ENCODE peak calls at places on chromosome 19, in nine cellular contexts. Y, B, M, W, P, O, Z, Q and F are unnamed samples.
A peak's percentile ranks its signal among the peaks of the same experiment; 100 is the strongest.

GRCh38 chr19:49133621-49134454 is 14.5 kb downstream of the PPFIA3 start:
- DNase-seq in Y (peak; percentile 35), B (peak; percentile 33), M (peak; percentile 40), W (no peak), P (no peak), O (no peak), Z (no peak), Q (peak; percentile 74), F (no peak)

GRCh38 chr19:14091885-14092462 is 1.4 kb upstream of the SAMD1 start:
- DNase-seq in Y (no peak), B (peak; percentile 34), M (no peak), W (no peak), P (no peak), O (no peak), Z (no peak), Q (no peak), F (no peak)

GRCh38 chr19:1269065-1269477 is at the start of gene CIRBP:
- DNase-seq in Y (peak; percentile 99), B (peak; percentile 100), M (peak; percentile 99), W (peak; percentile 96), P (peak; percentile 93), O (peak; percentile 97), Z (peak; percentile 99), Q (peak; percentile 98), F (peak; percentile 95)

GRCh38 chr19:16073988-16074387 is 2.3 kb upstream of the TPM4 start:
- DNase-seq in Y (no peak), B (no peak), M (no peak), W (no peak), P (no peak), O (no peak), Z (no peak), Q (no peak), F (no peak)

GRCh38 chr19:10461047-10461949 is 41.0 kb downstream of the PDE4A start:
- DNase-seq in Y (peak; percentile 93), B (peak; percentile 87), M (peak; percentile 84), W (peak; percentile 55), P (peak; percentile 72), O (peak; percentile 97), Z (peak; percentile 91), Q (peak; percentile 66), F (peak; percentile 83)

GRCh38 chr19:13795595-13796300 is 505 bp downstream of the ZSWIM4 start:
- DNase-seq in Y (no peak), B (peak; percentile 51), M (peak; percentile 15), W (no peak), P (no peak), O (peak; percentile 31), Z (no peak), Q (peak; percentile 39), F (peak; percentile 41)

GRCh38 chr19:9934132-9934950 is 2.0 kb downstream of the OLFM2 start:
- DNase-seq in Y (peak; percentile 53), B (peak; percentile 90), M (peak; percentile 55), W (peak; percentile 7), P (no peak), O (peak; percentile 85), Z (peak; percentile 30), Q (peak; percentile 60), F (peak; percentile 44)

GRCh38 chr19:38731654-38732301 is 12.5 kb downstream of the CAPN12 start:
- DNase-seq in Y (no peak), B (no peak), M (no peak), W (no peak), P (peak; percentile 83), O (no peak), Z (no peak), Q (no peak), F (no peak)

GRCh38 chr19:1259873-1260748 is 9.0 kb upstream of the CIRBP start:
- DNase-seq in Y (no peak), B (peak; percentile 67), M (no peak), W (no peak), P (no peak), O (no peak), Z (no peak), Q (no peak), F (peak; percentile 23)

GRCh38 chr19:5132698-5133651 is 164.1 kb downstream of the KDM4B start:
- DNase-seq in Y (no peak), B (no peak), M (no peak), W (no peak), P (no peak), O (no peak), Z (no peak), Q (no peak), F (no peak)

GRCh38 chr19:2751438-2751830 is 11.6 kb upstream of the SLC39A3 start:
- DNase-seq in Y (no peak), B (no peak), M (no peak), W (no peak), P (no peak), O (no peak), Z (no peak), Q (no peak), F (no peak)

GRCh38 chr19:7857727-7858701 is 16.2 kb downstream of the PRR36 start:
- DNase-seq in Y (no peak), B (no peak), M (no peak), W (no peak), P (no peak), O (no peak), Z (no peak), Q (peak; percentile 37), F (no peak)

GRCh38 chr19:18469245-18470107 is 31.5 kb upstream of the ISYNA1 start:
- DNase-seq in Y (peak; percentile 63), B (peak; percentile 76), M (peak; percentile 71), W (peak; percentile 12), P (no peak), O (peak; percentile 53), Z (peak; percentile 20), Q (peak; percentile 42), F (peak; percentile 80)

GRCh38 chr19:13825489-13826475 is 30.5 kb downstream of the ZSWIM4 start:
- DNase-seq in Y (no peak), B (peak; percentile 78), M (peak; percentile 20), W (no peak), P (no peak), O (no peak), Z (no peak), Q (no peak), F (peak; percentile 96)

GRCh38 chr19:41688687-41689086 is 617 bp upstream of the CEACAM7 start:
- DNase-seq in Y (no peak), B (no peak), M (no peak), W (no peak), P (no peak), O (no peak), Z (no peak), Q (no peak), F (no peak)